ENCODE peak calls at places on chromosomes 1 and 21, in nine cellular contexts. U is stimulated activated CD4-positive, alpha-beta T cell treated with anti-CD3 and anti-CD28 coated beads, Interleukin-1b, Interleukin-23, amount 100 ng/mL, for 48 hours; C is memory B cell; O is bronchial epithelial cell; Q is GM12878; L is NCI-H2029; D is amniotic stem cell; S is T-helper 1 cell; K is activated CD4-positive, alpha-beta T cell treated with anti-CD3 and anti-CD28 coated beads, Interleukin-2, amount 10 ng/mL, durations not matched to agents 7 days and 5 days. I is an unnamed sample.

GRCh38 chr1:203672354-203672753 is 45.7 kb downstream of the ATP2B4 start:
- DNase-seq in Q (no peak), O (no peak), K (no peak), U (no peak), C (no peak), S (no peak), L (no peak), D (no peak), I (no peak)

GRCh38 chr1:200958597-200958996 is 63.9 kb downstream of the INAVA start:
- DNase-seq in D (no peak), Q (no peak), O (no peak), L (no peak), U (no peak), C (no peak), S (no peak), K (no peak), I (no peak)

GRCh38 chr1:160124709-160125478 is 9.3 kb downstream of the ATP1A2 start:
- DNase-seq in C (no peak), U (no peak), D (no peak), K (no peak), Q (no peak), S (no peak), O (peak), L (no peak), I (no peak)

GRCh38 chr1:41360074-41361027 is 883 bp upstream of the FOXO6 start:
- DNase-seq in U (no peak), S (no peak), O (peak), K (no peak), L (peak), C (no peak), Q (no peak), D (no peak), I (peak)

GRCh38 chr1:3065396-3065795 is 3.6 kb upstream of the PRDM16 start:
- DNase-seq in K (no peak), U (no peak), L (no peak), D (no peak), Q (no peak), O (no peak), C (no peak), S (no peak), I (no peak)

GRCh38 chr1:91712981-91713841 is 172.7 kb downstream of the TGFBR3 start:
- DNase-seq in K (peak), O (no peak), D (no peak), U (peak), C (no peak), L (no peak), Q (peak), S (no peak), I (no peak)

GRCh38 chr1:194512957-194513356 is 1326.5 kb upstream of the B3GALT2 start:
- DNase-seq in S (no peak), C (no peak), Q (no peak), U (no peak), O (no peak), D (no peak), L (no peak), K (no peak), I (no peak)

GRCh38 chr1:58717979-58718378 is 18.1 kb upstream of the MYSM1 start:
- DNase-seq in Q (no peak), D (no peak), O (no peak), S (no peak), U (peak), L (no peak), C (no peak), K (peak), I (no peak)

GRCh38 chr21:28944296-28944695 is 48.4 kb downstream of the LTN1 start:
- DNase-seq in U (no peak), O (no peak), L (no peak), C (no peak), D (no peak), K (no peak), S (no peak), Q (no peak), I (no peak)

GRCh38 chr1:94805912-94806311 is 14.2 kb upstream of the SLC44A3 start:
- DNase-seq in D (peak), U (peak), L (peak), K (peak), Q (no peak), O (peak), C (peak), S (no peak), I (peak)

GRCh38 chr1:234915923-234916675 is 212.5 kb downstream of the TOMM20 start:
- DNase-seq in S (no peak), K (no peak), L (no peak), O (no peak), U (no peak), Q (no peak), C (no peak), D (no peak), I (no peak)